ENCODE peak calls at places on chromosomes 3 and 15, in eight cellular contexts. E is fibroblast of gingiva; F is endodermal cell; N is NCI-H226; D is activated T-helper 9 cell treated with anti-CD3 and anti-CD28 coated beads, Interleukin-2, amount 50 U/mL, for 16 hours; W is H9; U is smooth muscle cell of the brain vasculature; B is NCI-H2107. Y is an unnamed sample.

GRCh38 chr3:186461141-186461540 is 83.0 kb downstream of the CRYGS start:
- DNase-seq in N (peak), F (no peak), W (no peak), E (no peak), U (no peak), B (no peak), D (no peak), Y (no peak)

GRCh38 chr3:57727096-57727495 is 29.0 kb upstream of the SLMAP start:
- DNase-seq in N (peak), W (no peak), E (no peak), D (no peak), B (no peak), F (no peak), U (no peak), Y (no peak)

GRCh38 chr3:113018461-113019181 is 27.8 kb downstream of the GTPBP8 start:
- DNase-seq in F (no peak), N (no peak), D (no peak), B (no peak), W (no peak), E (peak), U (no peak), Y (no peak)

GRCh38 chr3:81395739-81396138 is 365.7 kb downstream of the GBE1 start:
- DNase-seq in B (no peak), W (peak), N (no peak), U (no peak), D (no peak), E (no peak), F (peak), Y (no peak)

GRCh38 chr3:80283783-80284182 is 516.0 kb upstream of the ROBO1 start:
- DNase-seq in D (no peak), N (no peak), B (no peak), F (no peak), E (no peak), U (no peak), W (no peak), Y (no peak)

GRCh38 chr3:47916201-47916600 is 100.0 kb downstream of the MAP4 start:
- DNase-seq in E (no peak), U (no peak), D (no peak), W (no peak), B (no peak), N (no peak), F (no peak), Y (no peak)

GRCh38 chr3:115100806-115101205 is 46.3 kb downstream of the ZBTB20 start:
- DNase-seq in W (no peak), D (no peak), N (no peak), B (no peak), E (no peak), F (no peak), U (no peak), Y (no peak)

GRCh38 chr3:12758025-12758830 is 831 bp downstream of the TMEM40 start:
- DNase-seq in F (peak), W (no peak), U (peak), E (peak), N (peak), D (no peak), B (no peak), Y (no peak)

GRCh38 chr3:52230889-52231499 is 5.5 kb upstream of the TLR9 start:
- DNase-seq in U (no peak), N (no peak), W (no peak), F (peak), B (no peak), D (no peak), E (no peak), Y (no peak)

GRCh38 chr3:16319307-16319706 is 54.3 kb downstream of the OXNAD1 start:
- DNase-seq in N (no peak), B (no peak), W (peak), F (peak), D (peak), E (no peak), U (no peak), Y (peak)

GRCh38 chr3:120791010-120791409 is 48.5 kb downstream of the GTF2E1 start:
- DNase-seq in B (no peak), U (no peak), F (no peak), E (no peak), W (no peak), D (no peak), N (no peak), Y (no peak)

GRCh38 chr3:32577621-32578556 is 7.2 kb upstream of the DYNC1LI1 start:
- DNase-seq in W (no peak), D (no peak), E (peak), U (no peak), B (no peak), N (no peak), F (no peak), Y (no peak)

GRCh38 chr15:93150910-93151309 is 61.9 kb upstream of the RGMA start:
- DNase-seq in B (no peak), N (no peak), U (no peak), E (no peak), F (no peak), W (no peak), D (no peak), Y (no peak)

GRCh38 chr15:28943611-28944230 is 57.9 kb downstream of the APBA2 start:
- DNase-seq in B (no peak), E (no peak), W (peak), F (peak), N (no peak), U (no peak), D (no peak), Y (no peak)

GRCh38 chr3:1183320-1184048 is 90.7 kb downstream of the CNTN6 start:
- DNase-seq in U (no peak), D (no peak), W (no peak), E (peak), B (no peak), N (no peak), F (no peak), Y (no peak)

GRCh38 chr3:101850327-101851048 is 1.2 kb downstream of the NFKBIZ start:
- DNase-seq in D (peak), U (peak), N (peak), F (no peak), E (peak), B (no peak), W (no peak), Y (peak)

GRCh38 chr15:57534279-57534678 is 57.4 kb upstream of the MYZAP start:
- DNase-seq in F (peak), U (no peak), E (peak), B (no peak), D (no peak), W (peak), N (no peak), Y (no peak)

GRCh38 chr15:64701482-64701881 is 73.9 kb downstream of the RBPMS2 start:
- DNase-seq in F (no peak), U (no peak), N (no peak), W (no peak), B (no peak), D (no peak), E (no peak), Y (no peak)

GRCh38 chr3:15097889-15098288 is 1.1 kb downstream of the RBSN start:
- DNase-seq in D (no peak), E (no peak), W (no peak), N (no peak), U (no peak), F (no peak), B (no peak), Y (no peak)

GRCh38 chr3:172290457-172290856 is 157.8 kb downstream of the GHSR start:
- DNase-seq in F (no peak), U (no peak), N (no peak), D (no peak), W (no peak), E (no peak), B (no peak), Y (no peak)

GRCh38 chr15:65420975-65421359 is 1.8 kb downstream of the IGDCC4 start:
- DNase-seq in N (no peak), W (no peak), F (no peak), D (no peak), U (no peak), B (no peak), E (no peak), Y (no peak)

GRCh38 chr3:70392227-70392626 is 79.8 kb upstream of the MDFIC2 start:
- DNase-seq in F (peak), B (no peak), N (no peak), W (peak), E (no peak), D (no peak), U (no peak), Y (no peak)

GRCh38 chr3:88084006-88084597 is 25.0 kb downstream of the ZNF654 start:
- DNase-seq in F (no peak), E (no peak), B (no peak), U (no peak), D (no peak), N (no peak), W (no peak), Y (no peak)

GRCh38 chr15:91632981-91633380 is 220.5 kb upstream of the SLCO3A1 start:
- DNase-seq in B (no peak), D (no peak), U (no peak), E (no peak), N (no peak), F (no peak), W (no peak), Y (no peak)

GRCh38 chr3:157127268-157127667 is 32.7 kb downstream of the CCNL1 start:
- DNase-seq in N (no peak), B (no peak), E (no peak), W (no peak), D (no peak), F (no peak), U (no peak), Y (no peak)

GRCh38 chr3:31275038-31275562 is 257.6 kb upstream of the STT3B start:
- DNase-seq in W (no peak), B (no peak), N (peak), D (no peak), U (no peak), F (no peak), E (peak), Y (no peak)

GRCh38 chr15:88664151-88664778 is 25.4 kb downstream of the ISG20 start:
- DNase-seq in N (no peak), E (no peak), U (no peak), W (no peak), B (no peak), D (no peak), F (no peak), Y (peak)

GRCh38 chr3:2823016-2823415 is 287.2 kb downstream of the IL5RA start:
- DNase-seq in F (no peak), W (no peak), N (no peak), D (no peak), E (no peak), U (no peak), B (no peak), Y (no peak)

GRCh38 chr15:87033056-87033455 is 953.4 kb downstream of the AGBL1 start:
- DNase-seq in N (peak), B (no peak), U (peak), D (no peak), E (no peak), W (no peak), F (no peak), Y (no peak)

GRCh38 chr3:169813757-169814517 is 1.2 kb upstream of the LRRC34 start:
- DNase-seq in D (peak), E (no peak), W (peak), N (no peak), F (peak), U (no peak), B (peak), Y (peak)

GRCh38 chr15:77617507-77618285 is 15.0 kb downstream of the LINGO1 start:
- DNase-seq in F (peak), N (no peak), E (no peak), U (no peak), D (no peak), B (no peak), W (peak), Y (no peak)

Y was measured in stimulated activated naive CD4-positive, alpha-beta T cell treated with Interleukin-2 at 50 U/mL for 16 hours.